ENCODE peak calls at places on chromosomes 6 and 20, in four cellular contexts. H is activated gamma-delta T cell, B is germinal center, P is non-pigmented ciliary epithelial cell. K is an unnamed sample.

GRCh38 chr6:112296122-112296521 is 41.8 kb upstream of the LAMA4 start:
- DNase-seq in H (no peak), B (peak), P (no peak), K (no peak)

GRCh38 chr20:25987073-25987927 is 290.6 kb upstream of the ZNF337 start:
- DNase-seq in H (peak), B (peak), P (no peak), K (no peak)

GRCh38 chr6:35360349-35361138 is 18.2 kb downstream of the PPARD start:
- DNase-seq in H (no peak), B (no peak), P (no peak), K (peak)

GRCh38 chr6:33826537-33826936 is 22.7 kb upstream of the MLN start:
- DNase-seq in H (no peak), B (no peak), P (no peak), K (no peak)

GRCh38 chr6:40806479-40806878 is 219.3 kb upstream of the LRFN2 start:
- DNase-seq in H (no peak), B (no peak), P (no peak), K (no peak)

GRCh38 chr20:62641749-62642665 is at the start of gene SLCO4A1:
- DNase-seq in H (peak), B (peak), P (no peak), K (no peak)

GRCh38 chr20:7379621-7380220 is 560.5 kb downstream of the HAO1 start:
- DNase-seq in H (no peak), B (no peak), P (no peak), K (no peak)

GRCh38 chr6:137217801-137218472 is 1.2 kb downstream of the IFNGR1 start:
- DNase-seq in H (no peak), B (peak), P (no peak), K (no peak)

GRCh38 chr6:13708679-13709261 is 2.9 kb downstream of the RANBP9 start:
- DNase-seq in H (no peak), B (no peak), P (no peak), K (no peak)

GRCh38 chr6:29628419-29629281 is 4.3 kb downstream of the GABBR1 start:
- DNase-seq in H (peak), B (peak), P (no peak), K (peak)

GRCh38 chr20:51861726-51862466 is 59.6 kb upstream of the SALL4 start:
- DNase-seq in H (no peak), B (no peak), P (no peak), K (no peak)

GRCh38 chr6:41935685-41936072 is 5.9 kb downstream of the CCND3 start:
- DNase-seq in H (no peak), B (no peak), P (no peak), K (no peak)

K was measured in astrocyte of the cerebellum.